ENCODE peak calls at places on chromosomes 2 and 18, in five cellular contexts. I is T-helper 1 cell; R is astrocyte; Z is KBM-7; N is activated CD4-positive, alpha-beta T cell treated with anti-CD3 and anti-CD28 coated beads for 4 hours. Q is an unnamed sample.

GRCh38 chr2:217943379-217944321 is 59.1 kb downstream of the TNS1 start:
- DNase-seq in N (no peak), R (peak), I (no peak), Z (peak), Q (peak)

GRCh38 chr2:3461781-3462492 is 57.4 kb downstream of the ADI1 start:
- DNase-seq in R (peak), N (peak), I (no peak), Z (peak), Q (no peak)

GRCh38 chr2:19649785-19650380 is 251.9 kb downstream of the TTC32 start:
- DNase-seq in N (no peak), R (peak), Z (no peak), I (no peak), Q (no peak)

GRCh38 chr2:9629222-9630000 is 1.4 kb downstream of the YWHAQ start:
- DNase-seq in Z (no peak), R (peak), I (no peak), N (no peak), Q (no peak)

GRCh38 chr2:64274399-64275173 is 130.4 kb upstream of the PELI1 start:
- DNase-seq in I (no peak), R (peak), Z (no peak), N (no peak), Q (no peak)

GRCh38 chr2:27281855-27282559 is at the start of gene TRIM54:
- DNase-seq in R (no peak), I (no peak), Z (no peak), N (no peak), Q (no peak)

GRCh38 chr2:206378835-206379234 is 64.5 kb upstream of the ADAM23 start:
- DNase-seq in R (peak), Z (no peak), I (no peak), N (no peak), Q (no peak)

GRCh38 chr18:76405761-76406356 is 89.2 kb downstream of the ZNF516 start:
- DNase-seq in N (peak), I (no peak), Z (peak), R (no peak), Q (no peak)

GRCh38 chr2:20525041-20526035 is 78.5 kb downstream of the RHOB start:
- DNase-seq in N (no peak), I (no peak), Z (no peak), R (peak), Q (no peak)

GRCh38 chr18:2406544-2406943 is 164.8 kb downstream of the METTL4 start:
- DNase-seq in I (no peak), Z (no peak), N (no peak), R (peak), Q (no peak)

GRCh38 chr18:55400590-55401274 is 187.3 kb downstream of the TCF4 start:
- DNase-seq in I (no peak), R (peak), N (no peak), Z (no peak), Q (no peak)

GRCh38 chr2:207624170-207625013 is 802 bp downstream of the METTL21A start:
- DNase-seq in Z (peak), I (peak), N (peak), R (peak), Q (peak)

GRCh38 chr2:120963997-120964396 is 228.3 kb downstream of the GLI2 start:
- DNase-seq in N (no peak), I (no peak), Z (no peak), R (no peak), Q (no peak)

GRCh38 chr2:226159875-226160479 is 639.6 kb downstream of the IRS1 start:
- DNase-seq in I (no peak), R (no peak), Z (no peak), N (no peak), Q (no peak)

GRCh38 chr2:135635212-135635835 is 104.0 kb downstream of the R3HDM1 start:
- DNase-seq in I (no peak), R (no peak), Z (no peak), N (no peak), Q (no peak)

GRCh38 chr2:129936334-129936934 is 43.0 kb upstream of the RAB6C start:
- DNase-seq in I (no peak), R (no peak), N (peak), Z (no peak), Q (no peak)

GRCh38 chr2:151869296-151869695 is 41.1 kb upstream of the ARL5A start:
- DNase-seq in I (no peak), N (no peak), Z (no peak), R (no peak), Q (no peak)

GRCh38 chr2:212995920-212996319 is 155.5 kb downstream of the IKZF2 start:
- DNase-seq in R (peak), I (no peak), N (no peak), Z (no peak), Q (no peak)

GRCh38 chr2:71125506-71126294 is 4.3 kb downstream of the MCEE start:
- DNase-seq in I (no peak), Z (no peak), R (no peak), N (no peak), Q (no peak)

GRCh38 chr2:161090401-161090800 is 69.8 kb upstream of the TANK start:
- DNase-seq in I (no peak), N (peak), R (no peak), Z (peak), Q (no peak)

GRCh38 chr2:96913398-96914202 is 43.7 kb upstream of the SEMA4C start:
- DNase-seq in R (no peak), N (peak), I (no peak), Z (peak), Q (no peak)

GRCh38 chr2:177692042-177692823 is 299.7 kb downstream of the AGPS start:
- DNase-seq in N (no peak), R (no peak), I (no peak), Z (no peak), Q (no peak)

Q was measured in aorta.